ENCODE peak calls at places on chromosomes 3 and 15, in four cellular contexts. C is HepG2, L is K562, A is WTC11. G is an unnamed sample.
A peak's percentile ranks its signal among the peaks of the same experiment; 100 is the strongest.

GRCh38 chr15:44092221-44092620 is 102.8 kb downstream of the FRMD5 start:
- DNase-seq in C (no peak), L (no peak), A (no peak), G (no peak)

GRCh38 chr3:65483475-65483874 is 555.2 kb downstream of the MAGI1 start:
- DNase-seq in C (no peak), L (no peak), A (peak; percentile 25), G (no peak)

GRCh38 chr15:90885432-90886290 is 1.4 kb downstream of the FES start:
- DNase-seq in C (no peak), L (peak; percentile 84), A (peak; percentile 89), G (no peak)

GRCh38 chr3:188578579-188579363 is 424.8 kb downstream of the LPP start:
- DNase-seq in C (no peak), L (no peak), A (no peak), G (no peak)

GRCh38 chr3:11944052-11944673 is 60.0 kb upstream of the SYN2 start:
- DNase-seq in C (peak; percentile 37), L (peak; percentile 47), A (peak; percentile 50), G (no peak)

GRCh38 chr3:38738630-38739395 is 77.2 kb downstream of the SCN10A start:
- DNase-seq in C (peak; percentile 27), L (peak; percentile 75), A (peak; percentile 91), G (no peak)

GRCh38 chr15:24078310-24079029 is 391.4 kb upstream of the NDN start:
- DNase-seq in C (no peak), L (no peak), A (no peak), G (no peak)

GRCh38 chr3:52144034-52144795 is 10.0 kb downstream of the POC1A start:
- DNase-seq in C (peak; percentile 58), L (peak; percentile 80), A (peak; percentile 87), G (no peak)

GRCh38 chr15:99582508-99582960 is 16.8 kb downstream of the MEF2A start:
- DNase-seq in C (no peak), L (peak; percentile 62), A (no peak), G (no peak)

GRCh38 chr3:69738291-69738690 is 973 bp upstream of the MITF start:
- DNase-seq in C (no peak), L (peak; percentile 41), A (no peak), G (no peak)

GRCh38 chr15:23548071-23548470 is 17.4 kb upstream of the MKRN3 start:
- DNase-seq in C (no peak), L (no peak), A (no peak), G (no peak)

GRCh38 chr15:65638681-65639089 is 16.9 kb downstream of the SLC24A1 start:
- DNase-seq in C (peak; percentile 57), L (peak; percentile 85), A (no peak), G (peak; percentile 28)

GRCh38 chr3:110806924-110807323 is 264.7 kb upstream of the NECTIN3 start:
- DNase-seq in C (peak; percentile 4), L (no peak), A (no peak), G (no peak)

GRCh38 chr3:134320749-134321148 is 53.5 kb downstream of the AMOTL2 start:
- DNase-seq in C (no peak), L (no peak), A (no peak), G (no peak)

GRCh38 chr3:99119312-99119810 is 217.9 kb upstream of the DCBLD2 start:
- DNase-seq in C (no peak), L (no peak), A (no peak), G (no peak)

GRCh38 chr3:9340450-9341009 is 22.3 kb upstream of the THUMPD3 start:
- DNase-seq in C (peak; percentile 41), L (no peak), A (no peak), G (no peak)

GRCh38 chr3:88307666-88308065 is 157.9 kb downstream of the C3orf38 start:
- DNase-seq in C (no peak), L (no peak), A (peak; percentile 70), G (no peak)

GRCh38 chr3:71008350-71008923 is 575.1 kb downstream of the FOXP1 start:
- DNase-seq in C (no peak), L (no peak), A (no peak), G (no peak)

GRCh38 chr15:66108483-66109270 is 144.9 kb downstream of the MEGF11 start:
- DNase-seq in C (no peak), L (no peak), A (no peak), G (no peak)

GRCh38 chr3:186461141-186461540 is 83.0 kb downstream of the CRYGS start:
- DNase-seq in C (no peak), L (peak; percentile 54), A (no peak), G (no peak)

GRCh38 chr3:11391930-11392688 is 119.9 kb downstream of the ATG7 start:
- DNase-seq in C (no peak), L (no peak), A (no peak), G (no peak)

GRCh38 chr15:40456738-40457137 is 14.0 kb upstream of the CHST14 start:
- DNase-seq in C (no peak), L (no peak), A (no peak), G (no peak)

GRCh38 chr3:14623569-14624051 is 28.0 kb upstream of the CCDC174 start:
- DNase-seq in C (no peak), L (no peak), A (no peak), G (no peak)

GRCh38 chr15:101135532-101136166 is 116.2 kb downstream of the CHSY1 start:
- DNase-seq in C (no peak), L (no peak), A (no peak), G (peak; percentile 84)

DNA sequence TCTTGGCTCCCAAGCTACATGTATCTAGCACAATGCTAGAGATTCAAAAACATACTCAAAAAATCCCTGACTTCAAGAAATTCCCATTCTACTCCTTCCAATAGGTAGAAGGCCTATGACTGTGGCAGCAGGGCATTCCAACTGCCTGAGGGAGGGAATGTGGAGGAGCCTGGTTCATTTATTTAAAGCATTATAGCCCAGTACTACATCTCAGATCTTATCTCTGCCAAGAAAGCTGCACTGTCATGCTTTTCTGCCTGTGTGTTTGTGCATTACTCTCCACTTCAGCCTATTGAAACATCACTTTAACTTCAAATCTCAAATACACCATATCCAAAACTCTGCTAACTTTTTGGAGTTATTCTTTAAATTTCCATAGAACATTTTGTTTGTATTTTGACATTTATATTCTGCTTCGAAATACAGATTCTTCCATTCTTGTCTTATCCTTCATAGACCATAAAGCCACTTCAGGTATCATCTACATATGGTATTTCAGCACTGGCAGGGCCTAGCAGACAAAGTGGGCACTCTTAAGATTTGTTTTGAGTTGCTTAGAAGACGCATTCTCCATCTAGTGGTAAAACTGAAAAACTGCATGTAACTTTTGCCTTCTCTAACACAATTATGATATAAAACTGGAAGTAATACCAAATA is 59.1 kb upstream of the NEDD4 start:
- DNase-seq in C (peak; percentile 13), L (peak; percentile 24), A (no peak), G (no peak)
- TF ChIP-seq ETV6 in C (no peak), L (no peak), A (no peak), G (no peak)

GRCh38 chr3:45002139-45002660 is 23.9 kb upstream of the CLEC3B start:
- DNase-seq in C (peak; percentile 16), L (no peak), A (no peak), G (no peak)

GRCh38 chr3:45001738-45002137 is 24.4 kb upstream of the CLEC3B start:
- DNase-seq in C (no peak), L (no peak), A (no peak), G (no peak)

GRCh38 chr3:45003406-45003805 is 22.7 kb upstream of the CLEC3B start:
- DNase-seq in C (no peak), L (no peak), A (no peak), G (no peak)

GRCh38 chr3:45003859-45004258 is 22.2 kb upstream of the CLEC3B start:
- DNase-seq in C (no peak), L (no peak), A (no peak), G (no peak)

GRCh38 chr3:45002680-45003079 is 23.4 kb upstream of the CLEC3B start:
- DNase-seq in C (no peak), L (no peak), A (no peak), G (no peak)
- TF ChIP-seq SP1 in C (no peak), L (no peak), A (no peak), G (no peak)

GRCh38 chr3:122577409-122578028 is at the start of gene PARP15:
- DNase-seq in C (no peak), L (no peak), A (peak; percentile 55), G (no peak)
- TF ChIP-seq ETV6 in C (no peak), L (no peak), A (peak; percentile 62), G (no peak)

DNA sequence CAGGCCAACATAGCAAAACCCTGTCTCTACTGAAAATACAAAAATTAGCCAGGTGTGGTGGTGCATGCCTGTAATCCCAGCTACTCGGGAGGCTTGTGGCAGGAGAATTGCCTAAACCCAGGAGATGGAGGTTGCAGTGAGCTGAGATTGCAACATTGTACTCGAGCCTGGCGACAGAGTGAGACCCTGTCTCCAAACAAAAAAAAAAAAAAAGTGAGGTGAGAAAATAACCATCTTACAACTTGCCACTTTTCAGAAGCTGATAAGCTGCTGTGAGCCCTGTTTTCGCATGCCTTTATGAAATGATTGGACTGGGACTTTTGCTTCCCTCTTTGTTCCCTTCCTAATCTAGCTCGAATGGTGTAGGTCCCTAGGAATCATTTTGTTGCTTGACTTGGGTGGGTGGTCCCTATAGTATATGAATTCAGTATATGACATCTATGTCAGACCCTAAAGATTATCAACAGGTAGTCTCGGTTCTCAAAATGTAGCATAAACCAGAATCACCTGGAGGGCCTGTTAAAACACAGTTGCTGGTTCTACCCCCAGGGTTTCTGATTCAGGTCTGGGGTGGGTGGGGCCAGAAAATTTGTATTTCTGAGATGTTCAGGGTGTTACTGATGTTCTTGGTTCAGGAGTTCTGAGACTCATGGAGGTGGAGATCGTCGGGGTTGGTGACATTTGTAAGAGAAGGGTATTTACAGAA is 107.9 kb downstream of the FNDC3B start:
- DNase-seq in C (no peak), L (no peak), A (no peak), G (no peak)
- TF ChIP-seq SP1 in C (no peak), L (no peak), A (no peak), G (no peak)

GRCh38 chr3:42045719-42046243 is 45.4 kb upstream of the TRAK1 start:
- DNase-seq in C (peak; percentile 81), L (no peak), A (no peak), G (no peak)

GRCh38 chr3:42037318-42037945 is 53.7 kb upstream of the TRAK1 start:
- DNase-seq in C (no peak), L (no peak), A (no peak), G (no peak)

GRCh38 chr3:42042747-42043115 is 48.4 kb upstream of the TRAK1 start:
- DNase-seq in C (no peak), L (no peak), A (no peak), G (no peak)

GRCh38 chr3:42043116-42043796 is 47.9 kb upstream of the TRAK1 start:
- DNase-seq in C (peak; percentile 87), L (no peak), A (peak; percentile 70), G (no peak)
- TF ChIP-seq ETV6 in C (no peak), L (no peak), A (peak; percentile 50), G (no peak)

DNA sequence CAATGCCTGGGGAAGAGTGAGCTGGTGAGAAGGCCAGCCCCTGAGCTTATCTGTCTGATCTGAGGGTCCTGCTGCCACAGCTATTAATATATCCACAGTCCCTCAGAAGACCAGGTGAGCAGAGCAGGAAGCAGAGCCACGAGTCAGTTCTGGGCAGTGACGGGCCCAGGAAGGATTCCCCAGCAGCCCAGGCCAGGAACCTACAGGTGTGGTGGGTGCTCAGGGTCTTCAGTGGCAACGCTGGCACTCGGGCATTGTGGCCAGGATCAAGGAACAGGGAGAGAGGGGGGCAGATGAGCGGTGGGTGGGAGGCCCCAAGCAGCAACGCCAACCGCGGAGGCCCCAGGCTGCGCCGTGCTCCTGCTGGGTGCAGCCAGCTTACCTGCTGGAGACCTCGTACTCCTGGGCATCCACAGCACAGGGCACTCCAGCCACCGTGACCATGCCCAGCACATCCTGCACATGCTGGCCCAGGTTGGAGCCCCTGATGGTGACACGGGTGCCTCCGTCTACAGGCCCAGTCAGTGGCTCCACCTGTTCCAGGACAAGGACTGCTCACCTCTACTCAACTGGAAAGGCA is 12.3 kb downstream of the PLXNB1 start:
- DNase-seq in C (no peak), L (no peak), A (no peak), G (no peak)
- TF ChIP-seq SP1 in C (no peak), L (no peak), A (no peak), G (no peak)

G was measured in GM12878.